ENCODE peak calls at places on chromosomes 4 and X, in five cellular contexts. One of them, this sample, is unnamed.

GRCh38 chr4:181896609-181897008 is 346.6 kb upstream of the TENM3 start:
- DNase-seq in NCI-H1105: no peak
- DNase-seq in activated T-cell treated with anti-CD3 and anti-CD28 coated beads, Interleukin-2, amount 50 U/mL, for 48 hours: no peak
- DNase-seq in fibroblast of the conjunctiva: no peak
- DNase-seq in erythroblast: no peak
- DNase-seq in this sample: no peak

GRCh38 chr4:54333657-54334056 is 104.6 kb downstream of the PDGFRA start:
- DNase-seq in NCI-H1105: no peak
- DNase-seq in activated T-cell treated with anti-CD3 and anti-CD28 coated beads, Interleukin-2, amount 50 U/mL, for 48 hours: no peak
- DNase-seq in fibroblast of the conjunctiva: no peak
- DNase-seq in erythroblast: no peak
- DNase-seq in this sample: no peak

GRCh38 chr4:15438939-15439524 is 11.2 kb downstream of the C1QTNF7 start:
- DNase-seq in NCI-H1105: no peak
- DNase-seq in activated T-cell treated with anti-CD3 and anti-CD28 coated beads, Interleukin-2, amount 50 U/mL, for 48 hours: no peak
- DNase-seq in fibroblast of the conjunctiva: no peak
- DNase-seq in erythroblast: no peak
- DNase-seq in this sample: peak

GRCh38 chrX:84363674-84364073 is 138.6 kb downstream of the HDX start:
- DNase-seq in NCI-H1105: peak
- DNase-seq in activated T-cell treated with anti-CD3 and anti-CD28 coated beads, Interleukin-2, amount 50 U/mL, for 48 hours: no peak
- DNase-seq in fibroblast of the conjunctiva: no peak
- DNase-seq in erythroblast: no peak
- DNase-seq in this sample: no peak

GRCh38 chrX:45527834-45528233 is 327.2 kb upstream of the DIPK2B start:
- DNase-seq in NCI-H1105: no peak
- DNase-seq in activated T-cell treated with anti-CD3 and anti-CD28 coated beads, Interleukin-2, amount 50 U/mL, for 48 hours: no peak
- DNase-seq in fibroblast of the conjunctiva: no peak
- DNase-seq in erythroblast: no peak
- DNase-seq in this sample: no peak

GRCh38 chrX:69988955-69989394 is 60.8 kb downstream of the AWAT2 start:
- DNase-seq in NCI-H1105: no peak
- DNase-seq in activated T-cell treated with anti-CD3 and anti-CD28 coated beads, Interleukin-2, amount 50 U/mL, for 48 hours: no peak
- DNase-seq in fibroblast of the conjunctiva: no peak
- DNase-seq in erythroblast: no peak
- DNase-seq in this sample: no peak

GRCh38 chr4:99817310-99817885 is 771 bp downstream of the DAPP1 start:
- DNase-seq in NCI-H1105: no peak
- DNase-seq in activated T-cell treated with anti-CD3 and anti-CD28 coated beads, Interleukin-2, amount 50 U/mL, for 48 hours: no peak
- DNase-seq in fibroblast of the conjunctiva: no peak
- DNase-seq in erythroblast: no peak
- DNase-seq in this sample: no peak

GRCh38 chr4:123107444-123108252 is 185.3 kb upstream of the NUDT6 start:
- DNase-seq in NCI-H1105: no peak
- DNase-seq in activated T-cell treated with anti-CD3 and anti-CD28 coated beads, Interleukin-2, amount 50 U/mL, for 48 hours: no peak
- DNase-seq in fibroblast of the conjunctiva: no peak
- DNase-seq in erythroblast: no peak
- DNase-seq in this sample: no peak

GRCh38 chr4:168605411-168605810 is 108.6 kb downstream of the PALLD start:
- DNase-seq in NCI-H1105: no peak
- DNase-seq in activated T-cell treated with anti-CD3 and anti-CD28 coated beads, Interleukin-2, amount 50 U/mL, for 48 hours: no peak
- DNase-seq in fibroblast of the conjunctiva: no peak
- DNase-seq in erythroblast: no peak
- DNase-seq in this sample: no peak

GRCh38 chr4:3687538-3687937 is 78.6 kb upstream of the ADRA2C start:
- DNase-seq in NCI-H1105: no peak
- DNase-seq in activated T-cell treated with anti-CD3 and anti-CD28 coated beads, Interleukin-2, amount 50 U/mL, for 48 hours: no peak
- DNase-seq in fibroblast of the conjunctiva: no peak
- DNase-seq in erythroblast: no peak
- DNase-seq in this sample: no peak

GRCh38 chrX:120213438-120214265 is 37.0 kb upstream of the ZBTB33 start:
- DNase-seq in NCI-H1105: peak
- DNase-seq in activated T-cell treated with anti-CD3 and anti-CD28 coated beads, Interleukin-2, amount 50 U/mL, for 48 hours: peak
- DNase-seq in fibroblast of the conjunctiva: peak
- DNase-seq in erythroblast: peak
- DNase-seq in this sample: no peak

GRCh38 chr4:33924801-33925200 is 2319.5 kb downstream of the ARAP2 start:
- DNase-seq in NCI-H1105: no peak
- DNase-seq in activated T-cell treated with anti-CD3 and anti-CD28 coated beads, Interleukin-2, amount 50 U/mL, for 48 hours: no peak
- DNase-seq in fibroblast of the conjunctiva: no peak
- DNase-seq in erythroblast: no peak
- DNase-seq in this sample: no peak

GRCh38 chr4:71441186-71442169 is 102.7 kb downstream of the SLC4A4 start:
- DNase-seq in NCI-H1105: no peak
- DNase-seq in activated T-cell treated with anti-CD3 and anti-CD28 coated beads, Interleukin-2, amount 50 U/mL, for 48 hours: no peak
- DNase-seq in fibroblast of the conjunctiva: no peak
- DNase-seq in erythroblast: no peak
- DNase-seq in this sample: no peak

GRCh38 chr4:129218355-129218754 is 122.4 kb downstream of the C4orf33 start:
- DNase-seq in NCI-H1105: no peak
- DNase-seq in activated T-cell treated with anti-CD3 and anti-CD28 coated beads, Interleukin-2, amount 50 U/mL, for 48 hours: no peak
- DNase-seq in fibroblast of the conjunctiva: no peak
- DNase-seq in erythroblast: no peak
- DNase-seq in this sample: no peak

GRCh38 chrX:12954981-12955380 is 19.9 kb upstream of the TMSB4X start:
- DNase-seq in NCI-H1105: no peak
- DNase-seq in activated T-cell treated with anti-CD3 and anti-CD28 coated beads, Interleukin-2, amount 50 U/mL, for 48 hours: no peak
- DNase-seq in fibroblast of the conjunctiva: no peak
- DNase-seq in erythroblast: peak
- DNase-seq in this sample: no peak

GRCh38 chr4:76090241-76090691 is 15.8 kb downstream of the ART3 start:
- DNase-seq in NCI-H1105: no peak
- DNase-seq in activated T-cell treated with anti-CD3 and anti-CD28 coated beads, Interleukin-2, amount 50 U/mL, for 48 hours: no peak
- DNase-seq in fibroblast of the conjunctiva: peak
- DNase-seq in erythroblast: peak
- DNase-seq in this sample: no peak

GRCh38 chr4:57071340-57071739 is 38.8 kb downstream of the IGFBP7 start:
- DNase-seq in NCI-H1105: no peak
- DNase-seq in activated T-cell treated with anti-CD3 and anti-CD28 coated beads, Interleukin-2, amount 50 U/mL, for 48 hours: no peak
- DNase-seq in fibroblast of the conjunctiva: no peak
- DNase-seq in erythroblast: no peak
- DNase-seq in this sample: no peak

GRCh38 chr4:41144812-41145211 is 69.5 kb downstream of the APBB2 start:
- DNase-seq in NCI-H1105: no peak
- DNase-seq in activated T-cell treated with anti-CD3 and anti-CD28 coated beads, Interleukin-2, amount 50 U/mL, for 48 hours: no peak
- DNase-seq in fibroblast of the conjunctiva: no peak
- DNase-seq in erythroblast: no peak
- DNase-seq in this sample: no peak

GRCh38 chr4:145734576-145735329 is 54.8 kb downstream of the C4orf51 start:
- DNase-seq in NCI-H1105: no peak
- DNase-seq in activated T-cell treated with anti-CD3 and anti-CD28 coated beads, Interleukin-2, amount 50 U/mL, for 48 hours: peak
- DNase-seq in fibroblast of the conjunctiva: peak
- DNase-seq in erythroblast: no peak
- DNase-seq in this sample: no peak

GRCh38 chr4:84681488-84682274 is 98.8 kb downstream of the CDS1 start:
- DNase-seq in NCI-H1105: no peak
- DNase-seq in activated T-cell treated with anti-CD3 and anti-CD28 coated beads, Interleukin-2, amount 50 U/mL, for 48 hours: no peak
- DNase-seq in fibroblast of the conjunctiva: peak
- DNase-seq in erythroblast: no peak
- DNase-seq in this sample: no peak

GRCh38 chrX:153400146-153401132 is 711 bp downstream of the PNMA6E start:
- DNase-seq in NCI-H1105: no peak
- DNase-seq in activated T-cell treated with anti-CD3 and anti-CD28 coated beads, Interleukin-2, amount 50 U/mL, for 48 hours: peak
- DNase-seq in fibroblast of the conjunctiva: no peak
- DNase-seq in erythroblast: peak
- DNase-seq in this sample: no peak

GRCh38 chrX:153878969-153879653 is 6.9 kb downstream of the L1CAM start:
- DNase-seq in NCI-H1105: no peak
- DNase-seq in activated T-cell treated with anti-CD3 and anti-CD28 coated beads, Interleukin-2, amount 50 U/mL, for 48 hours: no peak
- DNase-seq in fibroblast of the conjunctiva: no peak
- DNase-seq in erythroblast: no peak
- DNase-seq in this sample: no peak

GRCh38 chrX:119541188-119541587 is 24.0 kb downstream of the STEEP1 start:
- DNase-seq in NCI-H1105: no peak
- DNase-seq in activated T-cell treated with anti-CD3 and anti-CD28 coated beads, Interleukin-2, amount 50 U/mL, for 48 hours: no peak
- DNase-seq in fibroblast of the conjunctiva: peak
- DNase-seq in erythroblast: no peak
- DNase-seq in this sample: no peak

GRCh38 chrX:3216581-3216980 is 129.9 kb downstream of the MXRA5 start:
- DNase-seq in NCI-H1105: no peak
- DNase-seq in activated T-cell treated with anti-CD3 and anti-CD28 coated beads, Interleukin-2, amount 50 U/mL, for 48 hours: no peak
- DNase-seq in fibroblast of the conjunctiva: no peak
- DNase-seq in erythroblast: no peak
- DNase-seq in this sample: no peak

GRCh38 chr4:66736593-66736992 is 808.7 kb downstream of the CENPC start:
- DNase-seq in NCI-H1105: peak
- DNase-seq in activated T-cell treated with anti-CD3 and anti-CD28 coated beads, Interleukin-2, amount 50 U/mL, for 48 hours: no peak
- DNase-seq in fibroblast of the conjunctiva: no peak
- DNase-seq in erythroblast: no peak
- DNase-seq in this sample: no peak